ENCODE peak calls at places on chromosomes 16 and 17, in four cellular contexts. R is GM12878, T is HepG2, X is K562. K is an unnamed sample.

GRCh38 chr17:63309021-63309420 is 137.1 kb downstream of the CYB561 start:
- DNase-seq in T (no peak), X (no peak), R (no peak), K (no peak)

GRCh38 chr16:46884513-46885293 is 541 bp downstream of the GPT2 start:
- DNase-seq in X (peak; percentile 38), T (no peak), R (no peak), K (no peak)

GRCh38 chr16:3021449-3022207 is 1.5 kb downstream of the TNFRSF12A start:
- DNase-seq in T (peak; percentile 68), X (peak; percentile 71), R (no peak), K (peak; percentile 97)

GRCh38 chr16:89246903-89247733 is 29.6 kb downstream of the ZNF778 start:
- DNase-seq in R (peak; percentile 11), T (peak; percentile 85), X (peak; percentile 100), K (peak; percentile 92)

GRCh38 chr17:17341452-17341851 is 38.3 kb downstream of the NT5M start:
- DNase-seq in X (no peak), T (no peak), R (no peak), K (no peak)

GRCh38 chr17:40307001-40307690 is 1.8 kb upstream of the RARA start:
- DNase-seq in X (peak; percentile 50), T (no peak), R (no peak), K (no peak)

GRCh38 chr16:66471696-66472393 is 44.8 kb downstream of the BEAN1 start:
- DNase-seq in R (no peak), X (no peak), T (peak; percentile 20), K (no peak)

GRCh38 chr17:77790143-77790829 is 168.2 kb upstream of the TNRC6C start:
- DNase-seq in T (no peak), R (no peak), X (no peak), K (peak; percentile 35)

GRCh38 chr17:62906881-62907280 is 59.2 kb upstream of the TANC2 start:
- DNase-seq in T (no peak), X (no peak), R (no peak), K (no peak)

GRCh38 chr17:81309140-81309858 is 14.2 kb upstream of the SLC38A10 start:
- DNase-seq in X (peak; percentile 94), T (peak; percentile 91), R (no peak), K (peak; percentile 64)

GRCh38 chr16:12120331-12120981 is 143.9 kb downstream of the SNX29 start:
- DNase-seq in X (no peak), R (no peak), T (no peak), K (no peak)

GRCh38 chr17:77728022-77728671 is 230.4 kb upstream of the TNRC6C start:
- DNase-seq in T (peak; percentile 58), R (no peak), X (no peak), K (no peak)

GRCh38 chr16:4142268-4142667 is 26.0 kb upstream of the ADCY9 start:
- DNase-seq in X (no peak), R (peak; percentile 42), T (no peak), K (no peak)

GRCh38 chr17:80663783-80664206 is 119.2 kb downstream of the RPTOR start:
- DNase-seq in T (no peak), R (no peak), X (no peak), K (no peak)

GRCh38 chr16:54923055-54923473 is 7.6 kb upstream of the IRX5 start:
- DNase-seq in T (no peak), R (no peak), X (no peak), K (no peak)

GRCh38 chr17:64739316-64740058 is 77.4 kb upstream of the SMURF2 start:
- DNase-seq in X (no peak), R (no peak), T (peak; percentile 25), K (no peak)

GRCh38 chr17:62179525-62180161 is 114.6 kb upstream of the MED13 start:
- DNase-seq in T (peak; percentile 52), X (peak; percentile 46), R (no peak), K (no peak)

GRCh38 chr16:80117731-80118130 is 423.1 kb upstream of the DYNLRB2 start:
- DNase-seq in T (no peak), X (no peak), R (no peak), K (no peak)

GRCh38 chr17:75131278-75132017 is at the start of gene NT5C:
- DNase-seq in T (peak; percentile 79), X (peak; percentile 87), R (no peak), K (peak; percentile 87)

GRCh38 chr17:77420476-77420803 is 279.7 kb downstream of the SEC14L1 start:
- DNase-seq in T (no peak), R (no peak), X (no peak), K (no peak)

GRCh38 chr17:81210466-81210865 is 12.3 kb downstream of the CEP131 start:
- DNase-seq in R (no peak), X (no peak), T (no peak), K (no peak)

GRCh38 chr17:16989230-16989952 is 17.5 kb upstream of the TNFRSF13B start:
- DNase-seq in T (no peak), R (peak; percentile 87), X (no peak), K (no peak)

GRCh38 chr17:42182927-42183734 is 2.1 kb downstream of the HCRT start:
- DNase-seq in X (peak; percentile 64), R (no peak), T (peak; percentile 78), K (no peak)
- TF ChIP-seq SP1 in X (no peak), R (no peak), T (no peak), K (no peak)

GRCh38 chr17:47703671-47704070 is 9.7 kb downstream of the TBKBP1 start:
- DNase-seq in X (no peak), T (no peak), R (no peak), K (no peak)

GRCh38 chr17:47704781-47705180 is 10.8 kb downstream of the TBKBP1 start:
- DNase-seq in X (no peak), T (no peak), R (no peak), K (no peak)

GRCh38 chr17:47703191-47703591 is 9.2 kb downstream of the TBKBP1 start:
- DNase-seq in X (no peak), R (no peak), T (no peak), K (no peak)

GRCh38 chr17:47702391-47702995 is 8.5 kb downstream of the TBKBP1 start:
- DNase-seq in R (no peak), T (no peak), X (no peak), K (no peak)

GRCh38 chr17:47704116-47704515 is 10.2 kb downstream of the TBKBP1 start:
- DNase-seq in T (no peak), R (no peak), X (no peak), K (no peak)
- TF ChIP-seq ETV6 in T (no peak), R (no peak), X (no peak), K (no peak)

GRCh38 chr16:74601131-74601871 is 5.6 kb downstream of the GLG1 start:
- DNase-seq in R (no peak), X (no peak), T (no peak), K (no peak)
- TF ChIP-seq SP1 in R (no peak), X (no peak), T (no peak), K (no peak)

GRCh38 chr17:6067060-6067459 is 3.1 kb upstream of the WSCD1 start:
- DNase-seq in R (no peak), X (no peak), T (no peak), K (no peak)
- TF ChIP-seq ETV6 in R (no peak), X (no peak), T (no peak), K (no peak)

DNA sequence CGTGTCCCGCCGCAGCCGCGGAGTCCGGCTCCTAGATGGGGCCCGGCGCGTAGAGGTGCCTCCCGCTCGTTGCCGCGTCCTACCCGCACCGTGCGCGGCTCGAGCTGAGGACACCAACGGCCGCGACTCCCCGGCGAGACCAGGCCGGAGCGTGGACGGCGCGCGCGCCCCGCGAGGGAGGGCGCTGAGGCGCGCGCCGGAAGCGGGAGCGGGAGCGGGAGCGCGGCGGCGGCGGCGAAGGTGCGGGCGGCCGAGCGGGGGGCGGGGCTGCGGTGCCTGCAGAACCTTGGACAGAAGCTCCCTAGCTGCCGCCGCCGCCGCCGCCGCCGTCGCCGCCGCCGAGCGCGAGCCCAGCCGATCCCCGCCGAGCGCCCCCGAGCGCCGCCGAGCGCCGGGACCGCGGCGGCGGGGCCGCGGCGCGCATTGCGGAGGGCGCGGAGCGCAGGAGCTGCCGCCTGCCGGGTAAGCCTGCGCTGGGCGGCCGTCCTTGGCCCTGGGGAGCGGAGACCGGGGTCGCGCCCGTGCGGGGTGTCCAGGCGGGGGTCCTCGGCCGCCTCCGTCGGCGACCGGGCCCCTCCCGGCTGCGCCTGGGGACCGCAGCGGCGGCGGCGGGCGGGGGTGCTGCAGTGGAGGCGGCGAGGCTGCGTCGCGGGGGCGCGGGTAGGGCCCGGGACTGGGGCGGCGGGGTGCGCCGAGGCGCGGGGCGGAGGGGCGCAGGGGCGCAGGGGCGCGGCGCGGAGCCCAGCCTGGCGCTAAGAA is at the start of gene CDK5R1:
- DNase-seq in X (peak; percentile 84), T (peak; percentile 41), R (no peak), K (peak; percentile 77)
- TF ChIP-seq SP1 in X (no peak), T (no peak), R (no peak), K (peak; percentile 66)

DNA sequence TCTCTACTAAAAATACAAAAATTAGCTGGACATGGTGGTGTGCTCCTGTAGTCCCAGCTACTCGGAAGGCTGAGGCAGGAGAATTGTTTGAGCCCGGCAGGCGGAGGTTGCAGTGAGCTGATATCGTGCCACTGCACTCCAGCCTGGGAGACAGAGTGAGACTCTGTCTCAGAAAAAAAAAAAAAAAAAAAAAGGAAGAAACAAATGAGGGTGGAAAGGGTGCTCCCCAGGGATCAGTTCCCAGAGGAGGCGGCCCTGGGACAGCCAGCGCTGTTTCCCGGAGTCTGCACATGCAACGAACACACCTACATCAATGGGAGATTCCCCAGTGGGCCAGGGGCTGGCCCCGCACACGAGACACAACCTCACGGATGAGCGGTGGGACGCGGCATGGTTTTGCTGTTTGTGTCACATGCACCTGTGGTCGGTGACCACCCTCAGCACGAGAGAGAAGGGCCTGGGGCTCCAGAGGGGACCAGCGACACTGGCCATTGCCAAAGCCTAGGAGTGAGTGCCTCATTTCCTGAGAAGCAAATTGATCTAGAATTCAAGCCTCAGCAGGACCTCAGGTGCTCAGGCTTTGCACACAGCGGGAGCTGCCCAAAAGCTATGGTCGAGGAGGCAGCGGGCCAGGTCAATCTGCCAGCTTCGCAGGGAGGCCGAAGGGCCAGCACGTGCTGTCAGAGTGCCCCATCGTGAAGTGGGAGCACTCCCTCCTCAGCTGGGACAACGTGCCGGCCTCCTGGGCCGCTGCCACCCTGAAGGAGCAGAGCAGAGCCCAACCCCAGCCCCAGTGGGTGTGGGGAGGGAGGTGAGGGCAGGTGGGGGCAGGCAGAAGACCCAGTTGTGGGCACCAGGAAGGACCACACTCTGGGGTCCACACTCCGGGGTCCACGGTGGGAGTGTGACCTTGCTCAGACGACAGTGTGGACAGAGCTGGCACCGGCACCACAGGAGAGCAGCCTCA is 13.8 kb upstream of the WDR45B start:
- DNase-seq in T (no peak), X (no peak), R (no peak), K (no peak)
- TF ChIP-seq ETV6 in T (no peak), X (no peak), R (no peak), K (no peak)

K was measured in WTC11.